ENCODE peak calls at places on chromosome 15, in four cellular contexts. Y is T-helper 2 cell, P is aorta, T is HFFc6. D is an unnamed sample.

GRCh38 chr15:82647045-82647834 is at the start of gene CPEB1:
- DNase-seq in Y (peak), P (peak), T (peak), D (peak)

GRCh38 chr15:91871138-91871537 is 17.6 kb downstream of the SLCO3A1 start:
- DNase-seq in Y (no peak), P (no peak), T (no peak), D (no peak)

GRCh38 chr15:66369773-66370651 is 13.5 kb upstream of the TIPIN start:
- DNase-seq in Y (peak), P (no peak), T (no peak), D (peak)

GRCh38 chr15:101266034-101266433 is 11.3 kb downstream of the SELENOS start:
- DNase-seq in Y (no peak), P (peak), T (no peak), D (peak)

GRCh38 chr15:39896837-39897236 is 23.2 kb downstream of the GPR176 start:
- DNase-seq in Y (no peak), P (no peak), T (peak), D (peak)

GRCh38 chr15:68378595-68378994 is 53.4 kb downstream of the ITGA11 start:
- DNase-seq in Y (no peak), P (no peak), T (no peak), D (no peak)

GRCh38 chr15:84761534-84762190 is 13.3 kb downstream of the ZNF592 start:
- DNase-seq in Y (peak), P (no peak), T (no peak), D (no peak)

GRCh38 chr15:40452296-40453090 is 11.7 kb downstream of the BAHD1 start:
- DNase-seq in Y (peak), P (no peak), T (no peak), D (no peak)

GRCh38 chr15:88894819-88895767 is at the start of gene HAPLN3:
- DNase-seq in Y (peak), P (peak), T (no peak), D (peak)

GRCh38 chr15:93319121-93319814 is 230.3 kb upstream of the RGMA start:
- DNase-seq in Y (no peak), P (no peak), T (no peak), D (no peak)

GRCh38 chr15:34119291-34119690 is 17.4 kb downstream of the PGBD4 start:
- DNase-seq in Y (no peak), P (no peak), T (peak), D (peak)

GRCh38 chr15:35702946-35703495 is 157.1 kb upstream of the DPH6 start:
- DNase-seq in Y (no peak), P (no peak), T (no peak), D (no peak)

GRCh38 chr15:58440181-58440910 is 8.6 kb downstream of the LIPC start:
- DNase-seq in Y (no peak), P (no peak), T (peak), D (peak)

GRCh38 chr15:56608140-56608778 is 125.0 kb downstream of the ZNF280D start:
- DNase-seq in Y (peak), P (no peak), T (no peak), D (peak)

GRCh38 chr15:76339302-76340197 is 3.0 kb downstream of the ISL2 start:
- DNase-seq in Y (peak), P (no peak), T (peak), D (peak)

GRCh38 chr15:80783275-80783674 is 4.1 kb downstream of the CEMIP start:
- DNase-seq in Y (peak), P (no peak), T (no peak), D (no peak)

GRCh38 chr15:68658641-68659358 is 80.0 kb downstream of the CORO2B start:
- DNase-seq in Y (no peak), P (peak), T (no peak), D (no peak)

GRCh38 chr15:74188216-74188615 is 14.4 kb downstream of the STRA6 start:
- DNase-seq in Y (no peak), P (no peak), T (no peak), D (no peak)

GRCh38 chr15:90664650-90665287 is 52.4 kb upstream of the BLM start:
- DNase-seq in Y (no peak), P (peak), T (no peak), D (peak)

GRCh38 chr15:31193291-31193690 is 91.8 kb upstream of the TRPM1 start:
- DNase-seq in Y (no peak), P (no peak), T (no peak), D (no peak)

GRCh38 chr15:37135225-37135624 is 34.9 kb upstream of the MEIS2 start:
- DNase-seq in Y (peak), P (no peak), T (no peak), D (no peak)

GRCh38 chr15:100372695-100373036 is 30.9 kb upstream of the ADAMTS17 start:
- DNase-seq in Y (no peak), P (peak), T (no peak), D (no peak)

GRCh38 chr15:25054329-25054728 is 99.5 kb downstream of the SNRPN start:
- DNase-seq in Y (no peak), P (peak), T (no peak), D (no peak)

GRCh38 chr15:80999623-81000036 is 1.1 kb upstream of the TLNRD1 start:
- DNase-seq in Y (peak), P (no peak), T (no peak), D (no peak)

GRCh38 chr15:33393552-33393951 is 82.8 kb downstream of the RYR3 start:
- DNase-seq in Y (no peak), P (no peak), T (no peak), D (no peak)